ENCODE peak calls at places on chromosomes 7 and 10, in six cellular contexts. L is heart left ventricle, N is psoas muscle, O is transverse colon, A is left ventricle myocardium inferior, E is tibial artery. H is an unnamed sample. For H3K36me3 and H3K4me1, the result is how much of the 10 kb centered on the place peaks cover.

GRCh38 chr10:451021-451471 is 238.4 kb downstream of the DIP2C start:
- DNase-seq in A (no peak), O (peak), N (no peak), E (no peak), L (no peak), H (no peak)

GRCh38 chr7:138924551-138925225 is 56.5 kb downstream of the KIAA1549 start:
- DNase-seq in E (no peak), L (no peak), N (no peak), O (no peak), A (no peak), H (no peak)

GRCh38 chr7:78588393-78588792 is 789.8 kb downstream of the PHTF2 start:
- DNase-seq in E (no peak), A (no peak), L (no peak), N (no peak), O (no peak), H (no peak)

GRCh38 chr7:118711631-118712156 is 487.2 kb downstream of the ANKRD7 start:
- DNase-seq in N (no peak), O (no peak), A (no peak), E (no peak), L (no peak), H (no peak)

GRCh38 chr7:157549612-157550299 is 213.0 kb downstream of the DNAJB6 start:
- DNase-seq in N (no peak), L (no peak), E (peak), A (no peak), O (no peak), H (no peak)

GRCh38 chr10:30434273-30435067 is 486 bp downstream of the MAP3K8 start:
- DNase-seq in O (peak), N (peak), A (peak), E (peak), L (peak), H (peak)

GRCh38 chr7:104791065-104791464 is 222.9 kb upstream of the KMT2E start:
- DNase-seq in N (no peak), A (no peak), L (no peak), O (no peak), E (no peak), H (no peak)

GRCh38 chr10:74071151-74071550 is 73.2 kb downstream of the VCL start:
- DNase-seq in A (no peak), E (no peak), N (no peak), L (peak), O (no peak), H (no peak)

GRCh38 chr10:72460271-72460670 is 105.6 kb upstream of the DNAJB12 start:
- DNase-seq in E (no peak), O (no peak), L (no peak), A (no peak), N (no peak), H (no peak)

GRCh38 chr7:81616951-81617350 is 152.9 kb downstream of the HGF start:
- DNase-seq in E (no peak), N (no peak), O (no peak), L (no peak), A (no peak), H (no peak)

GRCh38 chr10:76868088-76868949 is 769.3 kb downstream of the KCNMA1 start:
- DNase-seq in N (no peak), E (peak), O (no peak), A (no peak), L (no peak), H (no peak)

GRCh38 chr10:71467161-71467560 is 70.4 kb downstream of the CDH23 start:
- DNase-seq in O (no peak), A (no peak), E (no peak), N (no peak), L (no peak), H (no peak)

GRCh38 chr7:6416516-6417145 is 31.1 kb downstream of the DAGLB start:
- DNase-seq in N (no peak), E (no peak), O (no peak), A (no peak), L (no peak), H (no peak)

GRCh38 chr7:98238976-98239375 is 13.1 kb downstream of the TECPR1 start:
- DNase-seq in O (no peak), A (no peak), E (no peak), L (no peak), N (peak), H (no peak)

GRCh38 chr10:131090761-131091661 is 220.5 kb downstream of the TCERG1L start:
- DNase-seq in O (no peak), N (no peak), L (no peak), E (no peak), A (no peak), H (no peak)

GRCh38 chr7:98202367-98203195 is 8.7 kb upstream of the BHLHA15 start:
- DNase-seq in L (no peak), E (no peak), N (no peak), O (peak), A (no peak), H (peak)

GRCh38 chr10:72462261-72462660 is 107.5 kb upstream of the DNAJB12 start:
- DNase-seq in L (no peak), A (no peak), O (no peak), N (no peak), E (no peak), H (no peak)

GRCh38 chr10:43846187-43846680 is 197.6 kb upstream of the ZNF32 start:
- DNase-seq in L (no peak), A (peak), N (no peak), E (no peak), O (no peak), H (no peak)

GRCh38 chr10:3071405-3072198 is 4.3 kb downstream of the PFKP start:
- DNase-seq in A (no peak), O (no peak), E (no peak), N (no peak), L (no peak), H (no peak)

GRCh38 chr10:119749455-119749854 is 23.6 kb downstream of the INPP5F start:
- DNase-seq in E (no peak), O (no peak), N (no peak), A (no peak), L (no peak), H (no peak)

GRCh38 chr7:55086413-55087201 is 67.8 kb downstream of the EGFR start:
- DNase-seq in A (no peak), O (no peak), N (no peak), L (no peak), E (no peak), H (no peak)

GRCh38 chr7:45578022-45578421 is 3.9 kb downstream of the ADCY1 start:
- DNase-seq in E (no peak), O (no peak), A (no peak), L (no peak), N (no peak), H (peak)

GRCh38 chr7:114150704-114151103 is 231.9 kb upstream of the PPP1R3A start:
- DNase-seq in N (no peak), L (no peak), E (no peak), O (no peak), A (no peak), H (no peak)

GRCh38 chr7:90999989-91000979 is 263.9 kb upstream of the FZD1 start:
- DNase-seq in O (no peak), A (no peak), L (no peak), E (no peak), N (no peak), H (no peak)

GRCh38 chr10:31304261-31304970 is 14.6 kb upstream of the ZEB1 start:
- DNase-seq in A (no peak), O (no peak), N (no peak), E (no peak), L (no peak), H (no peak)

GRCh38 chr7:22445871-22446270 is 54.1 kb downstream of the STEAP1B start:
- DNase-seq in A (no peak), O (no peak), N (no peak), E (no peak), L (no peak), H (no peak)

GRCh38 chr7:105013818-105014724 is at the start of gene KMT2E:
- DNase-seq in A (peak), N (peak), E (peak), L (peak), O (peak), H (peak)

GRCh38 chr7:155741061-155741460 is 71.2 kb downstream of the SHH start:
- DNase-seq in E (no peak), L (no peak), A (no peak), O (no peak), N (no peak), H (no peak)

GRCh38 chr10:6047847-6048246 is 14.3 kb downstream of the IL2RA start:
- DNase-seq in N (no peak), O (no peak), E (no peak), L (no peak), A (no peak), H (no peak)

GRCh38 chr10:120555436-120556163 is 98.6 kb downstream of the PLPP4 start:
- DNase-seq in E (no peak), N (no peak), L (no peak), A (no peak), O (no peak), H (no peak)

GRCh38 chr10:8045728-8046494 is 8.6 kb upstream of the GATA3 start:
- DNase-seq in O (no peak), A (no peak), E (no peak), L (no peak), N (no peak), H (no peak)

GRCh38 chr7:3318874-3319273 is 17.8 kb downstream of the SDK1 start:
- DNase-seq in L (no peak), E (no peak), A (no peak), N (no peak), O (no peak), H (no peak)

GRCh38 chr10:35890061-35890969 is 248.2 kb upstream of the FZD8 start:
- DNase-seq in O (peak), N (no peak), E (no peak), L (no peak), A (no peak), H (no peak)

GRCh38 chr10:43355749-43356371 is 15.6 kb upstream of the FXYD4 start:
- DNase-seq in E (no peak), L (no peak), O (peak), A (no peak), N (no peak), H (no peak)

GRCh38 chr10:6108631-6109443 is 20.0 kb downstream of the RBM17 start:
- DNase-seq in O (no peak), N (no peak), E (no peak), A (no peak), L (no peak), H (no peak)

GRCh38 chr7:134750083-134751062 is 29.1 kb upstream of the CALD1 start:
- DNase-seq in N (peak), A (no peak), O (peak), L (peak), E (peak), H (peak)

GRCh38 chr7:131688738-131689661 is 132.6 kb upstream of the PODXL start:
- DNase-seq in O (peak), E (peak), A (peak), N (peak), L (peak), H (no peak)

GRCh38 chr10:48568546-48568945 is 36.3 kb downstream of the ARHGAP22 start:
- DNase-seq in L (no peak), E (no peak), N (no peak), O (no peak), A (no peak), H (no peak)

GRCh38 chr7:133807610-133808543 is 319.3 kb upstream of the LRGUK start:
- DNase-seq in O (no peak), N (no peak), E (no peak), L (no peak), A (no peak), H (no peak)

GRCh38 chr7:92504563-92504962 is 23.8 kb downstream of the PEX1 start:
- DNase-seq in E (no peak), N (no peak), A (no peak), L (peak), O (no peak), H (no peak)
- H3K36me3 ChIP-seq in E (half or more), N (half or more), A (half or more), L (half or more), O (under half), H (half or more)

GRCh38 chr10:126239844-126240243 is 148.4 kb downstream of the ADAM12 start:
- DNase-seq in O (no peak), N (no peak), L (no peak), A (no peak), E (no peak), H (no peak)
- TF ChIP-seq CTCF in O (no peak), N (no peak), L (no peak), A (no peak), E (no peak), H (no peak)

GRCh38 chr7:28323833-28324232 is 88.5 kb upstream of the CREB5 start:
- DNase-seq in O (no peak), A (no peak), E (no peak), N (no peak), L (no peak), H (no peak)
- H3K4me1 ChIP-seq in O (under half), A (under half), E (under half), N (under half), L (under half), H (under half)

DNA sequence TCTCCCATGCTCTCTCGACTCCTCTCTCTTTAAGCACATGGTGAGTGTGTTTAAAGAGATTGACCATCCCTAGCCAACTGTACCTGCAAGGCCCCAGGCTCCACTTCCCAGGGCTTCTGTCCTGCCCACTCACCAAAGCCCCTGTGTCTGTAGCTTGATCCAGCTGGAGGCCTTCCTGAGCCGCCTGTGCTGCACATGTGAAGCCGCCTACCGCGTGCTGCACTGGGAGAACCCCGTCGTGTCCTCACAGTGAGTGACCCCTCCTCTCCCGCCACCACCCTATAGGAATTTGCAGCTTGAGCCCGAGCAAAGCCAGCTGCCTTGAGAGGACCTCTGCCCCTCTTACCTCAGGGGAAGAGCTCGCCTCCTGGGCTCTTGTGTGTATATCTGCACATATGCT is 11.2 kb downstream of the ZFYVE27 start:
- DNase-seq in E (no peak), A (no peak), N (no peak), O (no peak), L (peak), H (no peak)
- H3K36me3 ChIP-seq in E (half or more), A (half or more), N (half or more), O (under half), L (half or more), H (half or more)